ENCODE peak calls at places on chromosomes 12 and 14, in seven cellular contexts. Y is psoas muscle, H is mammary epithelial cell, M is MM.1S, W is left ventricle myocardium inferior, T is ovary, U is upper lobe of left lung. Q is an unnamed sample.

GRCh38 chr12:43957732-43958131 is 121.9 kb downstream of the TMEM117 start:
- DNase-seq in Y (no peak), H (peak; percentile 52), W (no peak), U (no peak), M (peak; percentile 64), T (no peak), Q (peak; percentile 10)

GRCh38 chr12:51661836-51662235 is 70.8 kb downstream of the SCN8A start:
- DNase-seq in T (no peak), Y (no peak), W (no peak), U (no peak), H (no peak), M (no peak), Q (no peak)

GRCh38 chr14:83894519-83894918 is 1635.4 kb upstream of the FLRT2 start:
- DNase-seq in M (no peak), T (no peak), Y (no peak), U (no peak), H (no peak), W (no peak), Q (no peak)

GRCh38 chr12:132471011-132471857 is 18.7 kb upstream of the FBRSL1 start:
- DNase-seq in T (no peak), H (no peak), U (peak; percentile 43), Y (peak; percentile 23), M (no peak), W (no peak), Q (no peak)

GRCh38 chr14:95285566-95285965 is 34.1 kb downstream of the CLMN start:
- DNase-seq in H (no peak), U (no peak), M (no peak), Y (no peak), W (no peak), T (no peak), Q (no peak)

GRCh38 chr12:57868870-57869609 is 22.5 kb upstream of the CTDSP2 start:
- DNase-seq in H (no peak), T (no peak), Y (peak; percentile 89), U (no peak), M (no peak), W (no peak), Q (no peak)

GRCh38 chr14:63562414-63562813 is 19.2 kb upstream of the PPP2R5E start:
- DNase-seq in T (no peak), W (no peak), Y (no peak), H (peak; percentile 70), U (no peak), M (no peak), Q (no peak)

GRCh38 chr14:99423434-99423833 is 57.2 kb downstream of the SETD3 start:
- DNase-seq in M (no peak), T (no peak), U (no peak), Y (no peak), W (no peak), H (no peak), Q (no peak)

GRCh38 chr14:75450381-75451276 is 22.8 kb downstream of the JDP2 start:
- DNase-seq in U (peak; percentile 75), H (peak; percentile 74), Y (peak; percentile 88), W (peak; percentile 54), M (no peak), T (peak; percentile 51), Q (no peak)

GRCh38 chr12:27142102-27142721 is 59.8 kb upstream of the C12orf71 start:
- DNase-seq in M (peak; percentile 58), W (no peak), Y (no peak), U (peak; percentile 64), H (peak; percentile 64), T (peak; percentile 57), Q (peak; percentile 36)

GRCh38 chr12:105476616-105477015 is 146.1 kb downstream of the C12orf75 start:
- DNase-seq in Y (no peak), W (no peak), T (no peak), M (peak; percentile 80), H (no peak), U (no peak), Q (no peak)

GRCh38 chr14:73237786-73238261 is 518 bp downstream of the PAPLN start:
- DNase-seq in Y (no peak), H (no peak), W (no peak), M (no peak), T (no peak), U (no peak), Q (no peak)

GRCh38 chr14:73235531-73236155 is 1.7 kb upstream of the PAPLN start:
- DNase-seq in H (no peak), U (no peak), T (peak; percentile 76), Y (peak; percentile 22), M (no peak), W (no peak), Q (no peak)

GRCh38 chr14:73236157-73236556 is 1.1 kb upstream of the PAPLN start:
- DNase-seq in U (no peak), H (no peak), Y (no peak), T (no peak), M (no peak), W (no peak), Q (no peak)

GRCh38 chr14:73237219-73237785 is at the start of gene PAPLN:
- DNase-seq in W (no peak), H (peak; percentile 20), Y (peak; percentile 70), U (peak; percentile 53), M (no peak), T (peak; percentile 52), Q (no peak)

DNA sequence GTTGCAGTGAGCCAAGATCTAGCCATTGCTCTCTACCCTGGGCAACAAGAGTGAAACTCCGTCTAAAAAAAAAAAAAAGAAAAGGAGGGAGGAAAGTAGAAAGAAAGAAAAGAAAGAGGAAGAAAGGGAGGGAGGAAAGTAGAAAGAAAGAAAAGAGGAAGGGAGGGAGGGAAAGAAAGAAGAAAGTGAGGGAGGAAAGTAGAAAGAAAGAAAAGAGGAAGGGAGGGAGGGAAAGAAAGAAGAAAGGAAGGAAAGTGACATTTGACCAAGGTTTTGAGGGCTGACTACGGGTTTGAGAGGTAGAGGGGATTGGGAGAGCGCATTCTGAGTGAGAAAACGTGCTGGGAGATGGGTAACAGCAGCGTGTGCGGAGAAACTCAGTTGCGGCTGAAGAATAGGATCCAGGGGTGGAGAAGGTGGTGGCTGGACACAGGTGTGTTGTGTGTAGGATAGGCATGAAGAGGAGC is 521 bp upstream of the PAPLN start:
- DNase-seq in H (no peak), M (no peak), W (no peak), T (no peak), Y (no peak), U (no peak), Q (no peak)
- H3K4me1 ChIP-seq in H (peaks cover 32% of the 10 kb centered on the region), M (no peaks in the 10 kb centered on the region), W (peaks cover 50% of the 10 kb centered on the region), T (peaks cover 27% of the 10 kb centered on the region), Y (peaks cover 15% of the 10 kb centered on the region), U (peaks cover 33% of the 10 kb centered on the region), Q (peaks cover 15% of the 10 kb centered on the region)

GRCh38 chr14:104970231-104971068 is 7.7 kb downstream of the AHNAK2 start:
- DNase-seq in M (no peak), Y (peak; percentile 89), H (peak; percentile 81), U (no peak), W (peak; percentile 64), T (no peak), Q (no peak)
- H3K4me1 ChIP-seq in M (no peaks in the 10 kb centered on the region), Y (peaks cover 16% of the 10 kb centered on the region), H (peaks cover 91% of the 10 kb centered on the region), U (peaks cover 75% of the 10 kb centered on the region), W (peaks cover 75% of the 10 kb centered on the region), T (peaks cover 35% of the 10 kb centered on the region), Q (peaks cover 4% of the 10 kb centered on the region)

GRCh38 chr14:103581206-103581605 is 18.4 kb downstream of the COA8 start:
- DNase-seq in Y (no peak), W (no peak), H (no peak), T (no peak), M (no peak), U (no peak), Q (no peak)

GRCh38 chr14:103581954-103582703 is 19.4 kb downstream of the COA8 start:
- DNase-seq in T (no peak), U (no peak), H (peak; percentile 90), W (no peak), M (no peak), Y (no peak), Q (no peak)

GRCh38 chr14:103578401-103579075 is 15.8 kb downstream of the COA8 start:
- DNase-seq in T (no peak), W (no peak), M (no peak), H (no peak), U (no peak), Y (no peak), Q (no peak)

DNA sequence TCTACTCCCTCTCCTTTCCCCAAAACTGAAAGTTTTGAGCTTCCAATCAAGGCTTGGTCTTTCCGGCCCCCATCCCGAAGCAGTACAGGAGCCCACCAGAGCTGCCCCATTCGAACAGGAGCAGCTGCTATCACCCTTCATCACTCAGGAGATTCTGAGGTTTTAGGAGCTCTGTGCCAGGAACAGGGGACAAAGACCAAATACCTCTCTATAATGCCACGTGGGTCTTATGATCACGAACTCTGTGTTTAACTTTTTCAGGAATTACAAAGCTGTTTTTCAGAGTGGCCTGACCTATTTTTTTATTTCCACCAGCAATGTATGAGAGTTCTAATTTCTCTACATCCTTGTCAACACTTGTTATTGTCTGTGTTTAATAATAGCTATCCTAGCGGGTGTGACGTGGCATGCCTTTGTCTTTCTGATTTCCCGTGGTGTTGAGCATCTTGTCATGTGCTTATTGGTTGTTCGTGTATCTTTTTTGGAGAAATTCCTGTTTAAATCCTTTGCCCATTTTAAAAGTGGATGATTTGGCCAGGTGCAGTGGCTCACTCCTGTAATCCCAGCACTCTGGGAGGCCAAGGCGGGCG is 21.7 kb downstream of the COA8 start:
- DNase-seq in U (no peak), W (no peak), M (no peak), H (no peak), Y (no peak), T (no peak), Q (no peak)
- H3K4me1 ChIP-seq in U (no peaks in the 10 kb centered on the region), W (no peaks in the 10 kb centered on the region), M (no peaks in the 10 kb centered on the region), H (peaks cover 20% of the 10 kb centered on the region), Y (no peaks in the 10 kb centered on the region), T (no peaks in the 10 kb centered on the region), Q (no peaks in the 10 kb centered on the region)

GRCh38 chr14:103401223-103402214 is 16.3 kb downstream of the MARK3 start:
- DNase-seq in H (peak; percentile 85), U (no peak), T (no peak), M (no peak), Y (no peak), W (no peak), Q (no peak)
- H3K4me1 ChIP-seq in H (peaks cover 44% of the 10 kb centered on the region), U (peaks cover 74% of the 10 kb centered on the region), T (peaks cover 22% of the 10 kb centered on the region), M (peaks cover 7% of the 10 kb centered on the region), Y (peaks cover 65% of the 10 kb centered on the region), W (peaks cover 98% of the 10 kb centered on the region), Q (peaks cover 70% of the 10 kb centered on the region)

DNA sequence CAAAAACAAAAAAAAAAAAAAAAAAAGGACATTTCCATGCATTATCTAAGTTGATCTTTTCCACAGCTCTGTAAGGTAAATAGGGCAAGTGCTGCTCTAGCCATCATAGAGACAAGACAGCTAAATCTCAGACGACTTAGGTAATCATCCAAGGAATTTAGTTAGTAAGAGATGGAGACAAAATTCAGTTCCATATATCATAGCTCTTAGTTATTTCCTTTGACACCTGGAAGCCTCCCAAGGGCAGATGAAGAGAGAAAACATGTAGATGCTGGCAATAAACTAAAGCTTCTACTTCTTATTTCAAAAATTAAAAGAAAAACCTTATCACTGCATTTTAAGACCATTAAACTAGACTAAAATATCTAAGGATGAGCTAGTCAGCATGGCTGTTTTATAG is 48.6 kb downstream of the ST8SIA1 start:
- DNase-seq in M (no peak), U (no peak), T (no peak), H (no peak), W (no peak), Y (no peak), Q (no peak)
- H3K4me1 ChIP-seq in M (no peaks in the 10 kb centered on the region), U (no peaks in the 10 kb centered on the region), T (peaks cover 4% of the 10 kb centered on the region), H (peaks cover 41% of the 10 kb centered on the region), W (peaks cover 4% of the 10 kb centered on the region), Y (no peaks in the 10 kb centered on the region), Q (peaks cover 32% of the 10 kb centered on the region)

Q was measured in CD4-positive, alpha-beta memory T cell.